ENCODE peak calls at places on chromosomes 7 and 10, in seven cellular contexts. Z is kidney; E is effector memory CD4-positive, alpha-beta T cell; U is neuronal stem cell; J is cardiac muscle cell; B is fibroblast of lung; L is mammary epithelial cell. S is an unnamed sample. For H3K9me3, the result is how much of the 10 kb centered on the place peaks cover.

GRCh38 chr7:142808461-142808801 is 37.7 kb downstream of the PRSS2 start:
- DNase-seq in B (no peak), Z (no peak), E (no peak), J (no peak), L (no peak), U (no peak), S (no peak)

GRCh38 chr7:1811850-1812692 is 142.0 kb downstream of the ELFN1 start:
- DNase-seq in L (peak), B (no peak), U (peak), Z (peak), J (peak), E (no peak), S (no peak)

GRCh38 chr7:123204206-123204835 is 4.6 kb upstream of the SLC13A1 start:
- DNase-seq in Z (no peak), E (no peak), B (no peak), U (no peak), L (no peak), J (no peak), S (no peak)

GRCh38 chr7:17640730-17641377 is 299.4 kb downstream of the SNX13 start:
- DNase-seq in E (no peak), U (peak), L (no peak), Z (no peak), B (peak), J (peak), S (no peak)

GRCh38 chr7:22858640-22859561 is 36.3 kb upstream of the TOMM7 start:
- DNase-seq in U (no peak), B (peak), Z (no peak), L (peak), E (no peak), J (no peak), S (no peak)

GRCh38 chr10:124376411-124376810 is 42.3 kb downstream of the OAT start:
- DNase-seq in B (no peak), E (no peak), L (no peak), U (no peak), J (no peak), Z (no peak), S (no peak)

GRCh38 chr7:37230221-37230620 is 218.4 kb downstream of the ELMO1 start:
- DNase-seq in B (no peak), U (no peak), J (no peak), Z (no peak), E (no peak), L (peak), S (no peak)

GRCh38 chr7:47080816-47081215 is 501.1 kb downstream of the TNS3 start:
- DNase-seq in Z (no peak), J (no peak), E (no peak), L (no peak), B (peak), U (no peak), S (no peak)

GRCh38 chr10:24209421-24209770 is 458 bp downstream of the KIAA1217 start:
- DNase-seq in E (no peak), Z (no peak), B (peak), U (no peak), J (peak), L (peak), S (no peak)

GRCh38 chr7:70355591-70356323 is 757.5 kb downstream of the AUTS2 start:
- DNase-seq in L (no peak), Z (no peak), E (no peak), U (no peak), B (no peak), J (no peak), S (no peak)

GRCh38 chr7:132311747-132312146 is 264.5 kb downstream of the PLXNA4 start:
- DNase-seq in Z (no peak), B (peak), E (no peak), U (no peak), J (no peak), L (no peak), S (no peak)

GRCh38 chr10:51251110-51251509 is 176.8 kb downstream of the PRKG1 start:
- DNase-seq in B (peak), Z (no peak), U (no peak), L (no peak), J (no peak), E (no peak), S (no peak)

GRCh38 chr10:32445036-32445435 is 904 bp upstream of the CCDC7 start:
- DNase-seq in B (no peak), E (no peak), Z (no peak), L (no peak), J (no peak), U (no peak), S (no peak)

GRCh38 chr7:42183547-42183946 is 53.5 kb downstream of the GLI3 start:
- DNase-seq in E (no peak), Z (no peak), U (no peak), L (no peak), J (no peak), B (no peak), S (no peak)

GRCh38 chr10:120689766-120690539 is 161.2 kb upstream of the WDR11 start:
- DNase-seq in U (no peak), Z (no peak), J (no peak), L (no peak), B (peak), E (no peak), S (no peak)

GRCh38 chr10:75776738-75777504 is 345.5 kb downstream of the LRMDA start:
- DNase-seq in B (no peak), J (no peak), E (no peak), U (no peak), Z (no peak), L (no peak), S (no peak)

GRCh38 chr10:57849726-57850357 is 417.9 kb downstream of the IPMK start:
- DNase-seq in U (no peak), J (no peak), Z (no peak), B (no peak), E (no peak), L (peak), S (no peak)

GRCh38 chr10:79322616-79323566 is 24.4 kb upstream of the PPIF start:
- DNase-seq in Z (peak), E (peak), J (no peak), U (no peak), B (peak), L (peak), S (peak)

GRCh38 chr7:122975341-122975740 is 20.2 kb downstream of the TAS2R16 start:
- DNase-seq in U (no peak), B (peak), L (peak), E (no peak), Z (no peak), J (no peak), S (no peak)

DNA sequence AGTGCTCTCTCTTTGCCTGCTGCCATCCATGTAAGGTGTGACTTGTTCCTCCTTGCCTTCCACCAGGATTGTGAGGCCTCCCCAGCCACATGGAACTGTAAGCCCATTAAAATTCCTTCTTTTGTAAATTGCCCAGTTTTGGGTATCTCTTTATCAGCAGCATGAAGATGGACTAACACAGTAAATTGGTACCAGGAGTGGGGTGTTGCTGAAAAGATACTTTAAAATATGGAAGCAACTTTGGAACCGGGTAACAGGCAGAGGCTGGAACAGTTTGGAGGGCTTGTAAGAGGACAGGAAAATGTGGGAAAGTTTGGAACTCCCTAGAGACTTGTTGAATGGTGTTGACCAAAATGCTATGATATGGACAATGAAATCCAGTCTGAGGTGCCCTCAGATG is 63.8 kb upstream of the PPP1R9A start:
- DNase-seq in J (no peak), U (no peak), B (no peak), Z (no peak), L (no peak), E (no peak), S (no peak)
- H3K9me3 ChIP-seq in J (under half), U (under half), B (under half), Z (under half), L (under half), E (under half), S (under half)

DNA sequence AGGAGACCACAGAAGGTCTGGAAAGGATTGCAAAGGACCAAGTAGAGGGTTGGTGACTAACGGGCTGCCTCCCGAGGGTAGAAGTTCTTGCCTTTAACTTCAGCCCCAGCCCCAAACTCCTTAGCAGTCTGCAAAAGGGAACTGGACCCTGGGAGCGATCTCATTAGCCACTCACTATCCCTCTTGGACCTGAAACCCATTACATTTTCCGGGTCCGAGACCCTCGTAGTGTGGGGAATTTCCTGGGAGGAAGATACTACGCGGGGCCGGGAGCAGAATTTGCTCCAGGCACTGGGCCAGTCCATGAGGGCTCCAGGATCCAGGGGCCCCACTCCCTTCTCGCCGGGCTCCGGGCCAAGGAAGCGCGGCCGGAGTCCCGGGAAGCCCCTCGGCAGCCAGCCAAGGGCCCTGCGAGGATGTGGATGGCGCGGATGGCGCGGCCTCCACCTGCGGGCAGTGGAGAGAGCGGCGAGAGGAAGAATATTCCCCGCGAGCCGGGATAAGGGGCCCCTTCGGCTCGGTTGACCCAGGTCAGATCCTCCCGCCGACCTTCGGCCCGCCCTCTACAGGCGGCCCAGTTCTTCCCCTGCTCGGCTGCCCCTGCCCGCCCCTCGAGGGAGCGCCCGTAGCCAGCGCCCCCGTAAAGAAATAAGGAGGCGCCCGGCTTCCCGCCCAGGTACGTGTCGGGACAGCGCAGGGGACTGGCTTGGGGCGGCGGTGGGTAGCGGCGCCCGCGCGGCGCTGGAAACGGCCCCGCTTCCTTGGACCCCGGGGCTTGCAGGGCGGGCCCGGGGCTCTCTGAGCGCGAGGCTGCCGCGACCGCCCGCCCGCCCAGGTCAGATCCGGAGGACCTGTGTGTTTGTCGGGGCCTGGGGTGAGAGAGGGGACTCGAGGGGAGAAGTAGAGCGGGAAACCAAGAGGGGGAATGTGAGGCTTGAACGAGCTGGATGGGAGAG is at the start of gene MYO3A:
- DNase-seq in U (peak), Z (peak), J (peak), B (no peak), L (no peak), E (no peak), S (no peak)
- H3K4me3 ChIP-seq in U (peak), Z (peak), J (peak), B (no peak), L (no peak), E (no peak), S (no peak)

GRCh38 chr10:103884681-103885139 is 29.3 kb upstream of the SH3PXD2A start:
- DNase-seq in Z (no peak), B (peak), U (peak), J (peak), L (peak), E (no peak), S (no peak)

GRCh38 chr10:103881420-103882284 is 26.3 kb upstream of the SH3PXD2A start:
- DNase-seq in L (peak), Z (no peak), B (no peak), E (no peak), J (peak), U (no peak), S (no peak)

GRCh38 chr10:103879831-103880230 is 24.5 kb upstream of the SH3PXD2A start:
- DNase-seq in L (no peak), E (no peak), B (no peak), J (no peak), Z (no peak), U (no peak), S (no peak)

GRCh38 chr10:103879409-103879808 is 24.0 kb upstream of the SH3PXD2A start:
- DNase-seq in E (no peak), U (no peak), L (no peak), J (no peak), B (no peak), Z (no peak), S (no peak)

GRCh38 chr10:103882285-103883007 is 27.1 kb upstream of the SH3PXD2A start:
- DNase-seq in U (no peak), J (no peak), B (no peak), Z (no peak), L (no peak), E (no peak), S (no peak)
- H3K27ac ChIP-seq in U (no peak), J (peak), B (no peak), Z (no peak), L (peak), E (no peak), S (no peak)

DNA sequence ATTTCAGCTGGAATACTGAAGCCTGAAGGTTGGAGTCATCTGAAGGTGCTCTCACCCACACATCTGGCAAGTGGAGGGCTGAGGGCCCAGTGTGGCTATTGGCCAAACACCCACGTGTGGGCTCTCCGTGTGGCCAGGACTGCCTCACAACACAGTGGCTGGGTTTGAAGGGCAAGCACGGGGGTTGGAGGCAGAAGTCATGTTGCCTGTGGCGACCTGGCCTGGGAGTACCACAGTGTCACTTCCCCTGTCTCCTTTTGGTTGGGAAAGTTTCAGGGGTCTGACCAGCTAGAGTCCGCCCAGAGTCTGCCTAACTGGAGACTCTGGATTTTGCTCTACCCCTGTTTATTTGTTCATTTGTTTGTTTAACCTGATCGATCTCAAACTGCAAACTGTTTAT is 169.5 kb downstream of the DNAJB6 start:
- DNase-seq in J (no peak), L (no peak), B (no peak), E (no peak), U (no peak), Z (no peak), S (no peak)
- H3K9me3 ChIP-seq in J (under half), L (under half), B (under half), E (under half), U (under half), Z (under half), S (under half)

GRCh38 chr10:61663466-61663865 is 737 bp downstream of the CABCOCO1 start:
- DNase-seq in U (no peak), L (no peak), B (no peak), Z (no peak), E (no peak), J (no peak), S (no peak)
- H3K4me3 ChIP-seq in U (no peak), L (no peak), B (peak), Z (peak), E (no peak), J (peak), S (no peak)

DNA sequence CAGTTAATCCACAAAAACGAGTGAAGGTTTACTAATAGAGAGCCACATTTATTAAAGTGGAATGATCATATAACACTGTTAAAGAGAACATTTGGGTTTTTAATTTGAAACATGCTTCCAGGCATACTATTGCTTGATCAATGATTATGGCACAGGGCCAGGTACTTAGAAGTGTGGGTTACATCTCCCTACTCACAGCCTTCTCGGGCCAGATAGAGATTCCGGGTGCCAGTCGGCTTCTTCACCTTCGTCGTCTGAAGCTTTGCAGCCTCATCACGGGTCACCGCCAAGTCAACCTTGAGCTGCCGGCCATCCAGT is 19.4 kb downstream of the RBM28 start:
- DNase-seq in E (no peak), B (no peak), Z (no peak), L (no peak), U (no peak), J (no peak), S (no peak)
- H3K27ac ChIP-seq in E (no peak), B (no peak), Z (no peak), L (no peak), U (no peak), J (peak), S (no peak)

DNA sequence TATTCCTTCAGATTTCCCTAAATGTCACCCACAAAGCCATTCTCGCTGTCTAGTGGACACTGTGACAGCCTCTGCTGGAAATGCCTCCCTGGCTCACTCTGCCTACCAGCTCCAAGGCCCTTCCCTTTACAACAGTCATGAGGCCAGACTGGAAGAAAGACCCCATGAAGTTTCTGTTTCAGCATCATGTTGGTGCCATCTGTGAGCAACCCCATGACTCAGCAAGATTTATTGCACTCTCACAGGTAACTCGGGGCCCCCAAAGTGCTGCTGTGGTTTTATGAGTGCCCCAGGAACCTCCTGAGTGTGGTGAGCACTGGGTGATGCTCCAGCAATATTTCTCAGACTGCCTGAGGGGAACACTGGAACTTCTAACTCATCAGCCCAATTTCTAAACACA is 218.6 kb downstream of the ZNF33B start:
- DNase-seq in Z (no peak), B (no peak), J (no peak), L (no peak), E (no peak), U (no peak), S (no peak)
- H3K9me3 ChIP-seq in Z (under half), B (under half), J (under half), L (under half), E (under half), U (under half), S (under half)

DNA sequence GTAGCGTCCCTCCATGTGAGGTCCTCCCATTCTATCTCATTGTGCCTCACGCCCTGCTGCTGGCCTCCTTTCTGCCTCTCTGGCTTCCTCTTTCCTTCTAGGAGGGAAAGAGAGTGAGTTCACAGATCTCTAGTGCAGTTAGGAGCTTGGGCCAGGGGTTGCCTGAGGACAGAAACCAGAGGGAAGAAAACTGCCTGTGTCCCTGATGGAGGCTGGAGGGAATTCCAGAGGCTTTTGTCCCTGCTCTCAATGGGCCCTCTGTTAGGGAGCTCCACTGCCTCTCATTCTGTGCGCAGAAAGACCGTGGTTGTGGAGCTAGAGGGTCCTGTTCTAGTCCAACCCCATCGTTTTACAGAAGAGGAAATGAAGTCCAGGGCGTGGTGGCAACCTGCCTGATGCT is 4.6 kb downstream of the MARVELD1 start:
- DNase-seq in L (no peak), E (no peak), J (no peak), U (no peak), Z (no peak), B (no peak), S (no peak)
- H3K4me3 ChIP-seq in L (no peak), E (no peak), J (no peak), U (no peak), Z (no peak), B (no peak), S (no peak)

S was measured in CD4-positive, CD25-positive, alpha-beta regulatory T cell.